ENCODE peak calls at places on chromosomes 1 and 21, in ten cellular contexts. M is C1 segment of cervical spinal cord; L is DMS53; O is cardiac septum; E is T-helper 2 cell; Y is stimulated activated naive B cell treated with anti-CD40 and anti-IgM and Interleukin-4, amounts not matched to agents 10 μg/mL and 1 μg/mL and 100 μg/mL, for 72 hours; J is HepG2; P is KG1; K is cerebellar nuclear complex; T is choroid plexus epithelial cell. R is an unnamed sample.

GRCh38 chr1:6343506-6344405 is 49.8 kb downstream of the ACOT7 start:
- DNase-seq in M (peak), L (peak), O (no peak), E (peak), Y (peak), J (peak), P (peak), K (no peak), T (peak), R (peak)

GRCh38 chr1:36352910-36353878 is 29.7 kb upstream of the EVA1B start:
- DNase-seq in M (no peak), L (no peak), O (no peak), E (no peak), Y (no peak), J (no peak), P (no peak), K (no peak), T (peak), R (no peak)

GRCh38 chr21:45739218-45740087 is 95.9 kb downstream of the PCBP3 start:
- DNase-seq in M (no peak), L (no peak), O (no peak), E (no peak), Y (no peak), J (no peak), P (no peak), K (no peak), T (no peak), R (no peak)

GRCh38 chr1:203402609-203403337 is 51.9 kb upstream of the FMOD start:
- DNase-seq in M (no peak), L (no peak), O (no peak), E (no peak), Y (no peak), J (no peak), P (no peak), K (no peak), T (peak), R (no peak)

GRCh38 chr1:82464362-82464931 is 663.7 kb downstream of the ADGRL2 start:
- DNase-seq in M (no peak), L (peak), O (no peak), E (no peak), Y (no peak), J (no peak), P (no peak), K (no peak), T (peak), R (no peak)

GRCh38 chr1:157482717-157483116 is 69.6 kb downstream of the FCRL5 start:
- DNase-seq in M (no peak), L (no peak), O (no peak), E (no peak), Y (no peak), J (no peak), P (no peak), K (no peak), T (no peak), R (no peak)

GRCh38 chr1:203648281-203648680 is 21.6 kb downstream of the ATP2B4 start:
- DNase-seq in M (no peak), L (no peak), O (no peak), E (no peak), Y (no peak), J (no peak), P (no peak), K (no peak), T (no peak), R (no peak)

GRCh38 chr1:31614538-31615005 is 2.9 kb upstream of the HCRTR1 start:
- DNase-seq in M (no peak), L (no peak), O (no peak), E (no peak), Y (no peak), J (no peak), P (no peak), K (no peak), T (no peak), R (no peak)

GRCh38 chr1:34885405-34886247 is 26.1 kb upstream of the SMIM12 start:
- DNase-seq in M (no peak), L (peak), O (no peak), E (no peak), Y (peak), J (no peak), P (no peak), K (no peak), T (peak), R (no peak)

GRCh38 chr1:119276558-119276957 is 92.0 kb upstream of the HAO2 start:
- DNase-seq in M (no peak), L (peak), O (no peak), E (no peak), Y (no peak), J (no peak), P (no peak), K (no peak), T (peak), R (no peak)

GRCh38 chr1:46285730-46286477 is 17.5 kb downstream of the LRRC41 start:
- DNase-seq in M (no peak), L (peak), O (no peak), E (no peak), Y (no peak), J (no peak), P (no peak), K (no peak), T (no peak), R (no peak)

GRCh38 chr21:43865471-43866181 is 603 bp downstream of the AGPAT3 start:
- DNase-seq in M (peak), L (peak), O (peak), E (peak), Y (no peak), J (no peak), P (no peak), K (no peak), T (peak), R (peak)

GRCh38 chr1:916173-917075 is 7.3 kb upstream of the SAMD11 start:
- DNase-seq in M (no peak), L (no peak), O (no peak), E (no peak), Y (no peak), J (no peak), P (no peak), K (no peak), T (no peak), R (no peak)

GRCh38 chr1:19622204-19622603 is 21.9 kb upstream of the NBL1 start:
- DNase-seq in M (no peak), L (no peak), O (no peak), E (no peak), Y (no peak), J (no peak), P (no peak), K (no peak), T (peak), R (no peak)

GRCh38 chr1:9690440-9691107 is 39.0 kb downstream of the PIK3CD start:
- DNase-seq in M (no peak), L (no peak), O (no peak), E (no peak), Y (no peak), J (no peak), P (no peak), K (no peak), T (no peak), R (no peak)

GRCh38 chr1:41447995-41448770 is 36.3 kb downstream of the EDN2 start:
- DNase-seq in M (no peak), L (peak), O (peak), E (no peak), Y (no peak), J (no peak), P (no peak), K (no peak), T (peak), R (no peak)

GRCh38 chr21:14545906-14546480 is at the start of gene SAMSN1:
- DNase-seq in M (no peak), L (no peak), O (no peak), E (peak), Y (peak), J (no peak), P (peak), K (no peak), T (peak), R (no peak)

GRCh38 chr1:7380712-7381111 is 390.4 kb upstream of the VAMP3 start:
- DNase-seq in M (no peak), L (no peak), O (no peak), E (no peak), Y (no peak), J (no peak), P (no peak), K (no peak), T (no peak), R (no peak)

GRCh38 chr1:56286956-56287355 is 292.4 kb downstream of the PLPP3 start:
- DNase-seq in M (no peak), L (no peak), O (no peak), E (no peak), Y (no peak), J (no peak), P (no peak), K (no peak), T (no peak), R (no peak)

GRCh38 chr1:4468804-4469514 is 185.4 kb upstream of the AJAP1 start:
- DNase-seq in M (no peak), L (no peak), O (peak), E (no peak), Y (no peak), J (no peak), P (no peak), K (no peak), T (no peak), R (no peak)

GRCh38 chr1:203306089-203306969 is 1.0 kb downstream of the BTG2 start:
- DNase-seq in M (peak), L (peak), O (peak), E (no peak), Y (peak), J (peak), P (no peak), K (no peak), T (peak), R (no peak)

GRCh38 chr21:21673959-21674358 is 675.8 kb downstream of the NCAM2 start:
- DNase-seq in M (no peak), L (no peak), O (no peak), E (no peak), Y (no peak), J (no peak), P (no peak), K (no peak), T (no peak), R (no peak)

GRCh38 chr1:228362141-228362883 is 44.3 kb downstream of the TRIM11 start:
- DNase-seq in M (no peak), L (no peak), O (peak), E (no peak), Y (no peak), J (no peak), P (no peak), K (no peak), T (no peak), R (no peak)

GRCh38 chr1:107997846-107998245 is 32.9 kb upstream of the VAV3 start:
- DNase-seq in M (no peak), L (no peak), O (no peak), E (no peak), Y (no peak), J (no peak), P (no peak), K (no peak), T (no peak), R (no peak)

GRCh38 chr1:12408662-12409061 is 178.8 kb downstream of the VPS13D start:
- DNase-seq in M (no peak), L (no peak), O (no peak), E (no peak), Y (no peak), J (no peak), P (no peak), K (no peak), T (no peak), R (no peak)